ENCODE peak calls at places on chromosomes 6 and 20, in eight cellular contexts. P is CD8-positive, alpha-beta T cell; C is PC-9; J is GM12878; Q is WERI-Rb-1; L is OCI-LY7; B is IMR-90; E is mucosa of descending colon. I is an unnamed sample.

GRCh38 chr6:24918641-24919403 is 16.9 kb downstream of the RIPOR2 start:
- DNase-seq in J (no peak), B (no peak), E (no peak), L (peak), C (no peak), Q (no peak), P (no peak), I (peak)

GRCh38 chr6:95087394-95088097 is 489.8 kb upstream of the MANEA start:
- DNase-seq in J (no peak), C (peak), E (no peak), B (peak), L (no peak), Q (peak), P (no peak), I (no peak)

GRCh38 chr6:127518212-127518709 is 874 bp downstream of the MTCL3 start:
- DNase-seq in E (no peak), B (no peak), Q (peak), P (no peak), J (no peak), C (no peak), L (no peak), I (no peak)

GRCh38 chr6:158565122-158565429 is 5.2 kb downstream of the TMEM181 start:
- DNase-seq in J (no peak), Q (no peak), E (no peak), P (no peak), B (no peak), C (no peak), L (no peak), I (no peak)

GRCh38 chr6:14863896-14864850 is 381.7 kb upstream of the JARID2 start:
- DNase-seq in C (no peak), E (no peak), J (no peak), P (no peak), B (no peak), Q (peak), L (no peak), I (no peak)

GRCh38 chr20:45867811-45868176 is 10.4 kb downstream of the ZSWIM3 start:
- DNase-seq in B (peak), C (no peak), Q (no peak), E (no peak), J (no peak), L (no peak), P (no peak), I (no peak)

GRCh38 chr6:125792680-125793079 is 1.9 kb downstream of the NCOA7 start:
- DNase-seq in L (no peak), J (no peak), C (no peak), B (peak), P (no peak), E (no peak), Q (no peak), I (no peak)

GRCh38 chr6:135280375-135281136 is 99.4 kb downstream of the MYB start:
- DNase-seq in B (peak), Q (no peak), J (no peak), L (peak), E (no peak), C (no peak), P (no peak), I (no peak)

GRCh38 chr20:53646550-53646949 is 52.9 kb upstream of the ZNF217 start:
- DNase-seq in P (no peak), Q (no peak), E (no peak), B (no peak), L (no peak), J (no peak), C (no peak), I (no peak)

GRCh38 chr6:122472022-122472340 is 374 bp upstream of the SERINC1 start:
- DNase-seq in E (no peak), Q (no peak), J (no peak), L (no peak), C (no peak), B (no peak), P (no peak), I (no peak)

GRCh38 chr6:155276638-155277037 is 12.8 kb downstream of the CLDN20 start:
- DNase-seq in C (no peak), Q (no peak), L (no peak), B (no peak), J (no peak), E (no peak), P (no peak), I (no peak)

GRCh38 chr6:28583463-28583862 is 57.8 kb downstream of the GPX5 start:
- DNase-seq in Q (no peak), B (no peak), L (no peak), J (no peak), C (no peak), E (no peak), P (no peak), I (no peak)

GRCh38 chr6:28586273-28586672 is 60.6 kb downstream of the GPX5 start:
- DNase-seq in L (no peak), J (no peak), E (no peak), C (peak), Q (no peak), P (no peak), B (no peak), I (no peak)

GRCh38 chr6:28585335-28585734 is 59.7 kb downstream of the GPX5 start:
- DNase-seq in C (no peak), P (no peak), E (no peak), J (no peak), L (no peak), Q (peak), B (peak), I (no peak)

DNA sequence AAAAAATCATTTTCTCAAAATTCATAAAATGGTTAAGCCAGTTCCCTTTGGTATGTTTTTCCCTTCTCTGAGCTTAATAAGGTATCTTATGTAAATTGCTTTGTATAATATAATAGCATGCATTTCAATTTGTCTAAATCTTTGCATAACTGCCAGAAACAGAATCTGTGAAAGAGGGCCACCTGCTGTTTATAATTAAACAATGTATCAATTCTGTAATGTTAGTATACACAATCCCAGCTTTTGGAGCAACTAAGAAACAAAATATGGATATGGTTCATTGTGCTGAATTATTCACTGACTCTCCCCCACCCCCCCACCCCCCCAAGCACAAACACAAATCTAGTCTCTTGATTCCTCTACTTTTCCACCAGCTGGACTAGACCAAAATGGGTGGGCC is 54.8 kb downstream of the GPX5 start:
- DNase-seq in P (no peak), J (no peak), Q (no peak), B (no peak), L (no peak), E (no peak), C (no peak), I (no peak)
- TF ChIP-seq CTCF in P (peak), J (no peak), Q (no peak), B (peak), L (peak), E (no peak), C (peak), I (no peak)

DNA sequence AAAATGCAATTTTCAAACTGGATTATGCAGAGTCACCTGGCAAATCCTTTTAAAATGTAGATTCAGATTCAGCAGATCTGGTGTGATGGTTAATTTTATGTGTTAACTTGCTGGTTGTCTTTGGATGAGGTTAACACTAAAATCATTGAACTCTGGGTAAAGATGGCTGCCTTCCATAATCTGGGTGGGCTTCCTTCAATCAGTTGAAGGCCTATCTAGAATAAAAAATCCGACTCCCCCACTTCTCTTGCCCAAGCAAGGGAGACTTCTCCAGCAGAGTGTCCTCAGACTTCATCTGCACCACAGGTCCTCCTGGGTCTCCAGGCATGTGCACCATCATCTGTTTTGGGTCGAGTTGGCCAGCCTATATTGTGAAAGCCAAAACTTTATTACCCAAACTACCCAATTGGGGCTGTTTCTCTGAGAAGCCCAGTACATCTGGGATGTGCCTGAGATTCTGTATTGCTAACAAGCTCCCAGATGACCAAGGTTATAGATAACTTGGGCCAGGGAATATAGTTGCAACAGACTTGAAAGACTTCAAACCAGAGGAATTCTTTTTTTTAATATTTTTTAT is 1.6 kb upstream of the SLC17A5 start:
- DNase-seq in C (no peak), E (no peak), B (no peak), J (no peak), P (no peak), L (no peak), Q (no peak), I (no peak)
- H3K4me3 ChIP-seq in C (peak), E (no peak), B (no peak), J (peak), P (peak), L (peak), Q (no peak), I (peak)

GRCh38 chr6:154166140-154166539 is 127.1 kb downstream of the OPRM1 start:
- DNase-seq in L (peak), C (no peak), J (no peak), Q (no peak), B (no peak), E (no peak), P (no peak), I (no peak)
- TF ChIP-seq CTCF in L (peak), C (no peak), J (no peak), Q (peak), B (no peak), E (no peak), P (no peak), I (peak)

GRCh38 chr6:28597924-28598323 is 72.2 kb downstream of the GPX5 start:
- DNase-seq in P (no peak), Q (no peak), C (peak), L (no peak), B (no peak), E (no peak), J (no peak), I (no peak)
- H3K4me3 ChIP-seq in P (no peak), Q (no peak), C (peak), L (no peak), B (peak), E (no peak), J (peak), I (no peak)

GRCh38 chr20:33732166-33732970 is 572 bp downstream of the ZNF341 start:
- DNase-seq in C (peak), E (peak), Q (peak), B (no peak), P (peak), J (peak), L (peak), I (no peak)
- TF ChIP-seq CTCF in C (no peak), E (no peak), Q (peak), B (no peak), P (no peak), J (peak), L (peak), I (no peak)

I was measured in GM12865.